ENCODE peak calls at places on chromosomes 7 and 10, in seven cellular contexts. E, O, V, Y, N, P and S are unnamed samples.
A peak's percentile ranks its signal among the peaks of the same experiment; 100 is the strongest.

GRCh38 chr7:81816312-81816711 is 46.5 kb upstream of the HGF start:
- DNase-seq in E (peak; percentile 11), O (no peak), V (no peak), Y (no peak), N (no peak), P (no peak), S (no peak)

GRCh38 chr10:12579954-12580858 is 230.9 kb downstream of the CAMK1D start:
- DNase-seq in E (peak; percentile 16), O (peak; percentile 18), V (peak; percentile 33), Y (no peak), N (no peak), P (no peak), S (no peak)

GRCh38 chr10:130037169-130037661 is 73.1 kb upstream of the EBF3 start:
- DNase-seq in E (no peak), O (no peak), V (no peak), Y (no peak), N (no peak), P (no peak), S (no peak)

GRCh38 chr10:121662945-121663917 is 65.0 kb upstream of the FGFR2 start:
- DNase-seq in E (no peak), O (peak; percentile 21), V (no peak), Y (no peak), N (no peak), P (no peak), S (no peak)

GRCh38 chr7:115840702-115841101 is 189.9 kb downstream of the TFEC start:
- DNase-seq in E (no peak), O (no peak), V (no peak), Y (no peak), N (no peak), P (no peak), S (no peak)

GRCh38 chr10:130244928-130245495 is 108.8 kb downstream of the GLRX3 start:
- DNase-seq in E (no peak), O (no peak), V (no peak), Y (no peak), N (no peak), P (no peak), S (no peak)

GRCh38 chr10:78852856-78853255 is 215.9 kb upstream of the ZMIZ1 start:
- DNase-seq in E (peak; percentile 32), O (peak; percentile 19), V (no peak), Y (no peak), N (no peak), P (no peak), S (no peak)

GRCh38 chr10:11746883-11747539 is 4.8 kb downstream of the ECHDC3 start:
- DNase-seq in E (no peak), O (no peak), V (no peak), Y (no peak), N (no peak), P (no peak), S (no peak)

GRCh38 chr7:8197994-8198698 is 63.8 kb downstream of the ICA1 start:
- DNase-seq in E (no peak), O (no peak), V (no peak), Y (no peak), N (no peak), P (no peak), S (no peak)

GRCh38 chr7:139095194-139095659 is 14.3 kb downstream of the ZC3HAV1 start:
- DNase-seq in E (no peak), O (no peak), V (no peak), Y (no peak), N (no peak), P (no peak), S (no peak)

GRCh38 chr7:156020566-156020965 is 208.3 kb upstream of the SHH start:
- DNase-seq in E (no peak), O (no peak), V (no peak), Y (no peak), N (no peak), P (no peak), S (no peak)

GRCh38 chr10:76626406-76626805 is 1011.2 kb downstream of the KCNMA1 start:
- DNase-seq in E (no peak), O (no peak), V (peak; percentile 64), Y (no peak), N (no peak), P (no peak), S (no peak)

GRCh38 chr7:93156884-93157283 is 8.7 kb upstream of the SAMD9L start:
- DNase-seq in E (no peak), O (no peak), V (no peak), Y (no peak), N (no peak), P (no peak), S (no peak)

GRCh38 chr7:132202541-132202940 is 373.7 kb downstream of the PLXNA4 start:
- DNase-seq in E (no peak), O (no peak), V (no peak), Y (no peak), N (no peak), P (no peak), S (no peak)

GRCh38 chr10:46556515-46557318 is at the start of gene GPRIN2:
- DNase-seq in E (no peak), O (peak; percentile 28), V (peak; percentile 29), Y (peak; percentile 4), N (peak; percentile 12), P (no peak), S (no peak)

GRCh38 chr7:28623863-28624262 is 211.5 kb downstream of the CREB5 start:
- DNase-seq in E (peak; percentile 14), O (no peak), V (no peak), Y (no peak), N (no peak), P (no peak), S (no peak)

GRCh38 chr7:155995183-155995612 is 182.9 kb upstream of the SHH start:
- DNase-seq in E (no peak), O (no peak), V (no peak), Y (no peak), N (no peak), P (no peak), S (no peak)

GRCh38 chr7:156942708-156943090 is 6.8 kb upstream of the NOM1 start:
- DNase-seq in E (no peak), O (no peak), V (no peak), Y (no peak), N (no peak), P (no peak), S (no peak)

GRCh38 chr7:46226860-46227259 is 305.8 kb upstream of the IGFBP3 start:
- DNase-seq in E (peak; percentile 14), O (no peak), V (no peak), Y (no peak), N (no peak), P (no peak), S (no peak)

GRCh38 chr7:54544356-54545240 is 2.4 kb downstream of the VSTM2A start:
- DNase-seq in E (no peak), O (no peak), V (no peak), Y (no peak), N (no peak), P (no peak), S (no peak)

GRCh38 chr10:87505366-87506113 is 847 bp downstream of the MINPP1 start:
- DNase-seq in E (peak; percentile 59), O (peak; percentile 65), V (no peak), Y (no peak), N (no peak), P (no peak), S (no peak)

GRCh38 chr10:102514487-102515311 is 10.9 kb downstream of the SUFU start:
- DNase-seq in E (no peak), O (no peak), V (no peak), Y (no peak), N (no peak), P (no peak), S (no peak)

GRCh38 chr10:8138471-8138870 is 84.0 kb downstream of the GATA3 start:
- DNase-seq in E (peak; percentile 4), O (no peak), V (no peak), Y (no peak), N (no peak), P (peak; percentile 54), S (no peak)

GRCh38 chr7:15604166-15604565 is 42.4 kb upstream of the AGMO start:
- DNase-seq in E (no peak), O (no peak), V (no peak), Y (no peak), N (no peak), P (no peak), S (no peak)

GRCh38 chr7:108004220-108005142 is 1.5 kb upstream of the LAMB1 start:
- DNase-seq in E (peak; percentile 61), O (peak; percentile 81), V (no peak), Y (no peak), N (no peak), P (peak; percentile 73), S (no peak)

GRCh38 chr10:74437822-74438221 is 286.8 kb downstream of the ADK start:
- DNase-seq in E (peak; percentile 61), O (peak; percentile 12), V (no peak), Y (no peak), N (no peak), P (no peak), S (no peak)

GRCh38 chr10:127935115-127935561 is 28.2 kb downstream of the PTPRE start:
- DNase-seq in E (peak; percentile 79), O (no peak), V (no peak), Y (no peak), N (no peak), P (no peak), S (no peak)

GRCh38 chr7:145909956-145910611 is 206.5 kb upstream of the CNTNAP2 start:
- DNase-seq in E (peak; percentile 13), O (no peak), V (no peak), Y (no peak), N (no peak), P (no peak), S (no peak)
- H3K4me3 ChIP-seq in E (no peak overlapping the region), O (no peak overlapping the region), V (no peak overlapping the region), Y (no peak overlapping the region), N (no peak overlapping the region), P (no peak overlapping the region), S (no peak overlapping the region)

DNA sequence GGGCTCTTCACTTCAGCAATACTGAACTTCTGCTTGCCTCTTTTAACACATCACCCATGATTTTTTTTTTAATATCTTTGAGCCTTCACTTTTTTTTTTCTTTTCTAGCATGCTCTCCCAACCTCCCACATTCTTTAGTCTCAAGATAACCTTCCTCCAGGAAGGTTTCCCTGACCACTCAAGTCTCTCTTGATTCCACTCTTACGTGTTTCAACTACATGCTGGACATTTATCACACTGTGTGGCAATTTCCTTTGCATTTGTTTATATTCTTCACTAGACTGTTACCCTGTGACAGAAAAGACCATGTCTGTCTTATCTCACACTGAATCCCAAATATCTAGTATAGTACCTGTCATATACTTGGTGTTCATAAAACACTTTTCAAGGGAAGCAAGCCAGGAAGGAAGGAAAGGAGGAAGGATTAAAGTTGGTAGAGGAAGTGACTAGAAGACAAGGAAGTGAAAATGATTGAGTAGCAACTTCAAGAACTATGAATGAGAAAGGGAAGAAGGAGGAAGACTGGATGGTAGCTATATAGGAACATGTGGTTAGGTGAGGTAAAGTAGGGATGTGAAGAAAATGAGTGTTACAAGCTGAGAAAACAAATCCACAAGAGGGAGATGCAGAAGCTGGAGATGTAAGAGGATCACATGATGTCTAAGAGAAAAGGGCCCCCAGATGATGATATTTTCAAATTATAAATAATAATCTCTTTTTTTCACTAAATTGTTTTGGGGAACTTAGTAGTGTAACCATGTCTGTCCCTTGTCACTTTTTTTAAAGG is 40.4 kb downstream of the IFIT5 start:
- DNase-seq in E (no peak), O (no peak), V (no peak), Y (no peak), N (no peak), P (no peak), S (no peak)
- TF ChIP-seq CTCF in E (no peak), O (no peak), V (no peak), Y (no peak), N (no peak), P (no peak), S (no peak)

GRCh38 chr7:4738711-4739527 is 36.5 kb upstream of the AP5Z1 start:
- DNase-seq in E (peak; percentile 94), O (peak; percentile 91), V (peak; percentile 73), Y (peak; percentile 33), N (no peak), P (peak; percentile 85), S (no peak)
- H3K4me3 ChIP-seq in E (no peak overlapping the region), O (peak overlapping the region; percentile 23), V (peak overlapping the region; percentile 29), Y (peak overlapping the region; percentile 56), N (no peak overlapping the region), P (peak overlapping the region; percentile 14), S (no peak overlapping the region)

GRCh38 chr10:118594392-118595063 is 920 bp downstream of the PRLHR start:
- DNase-seq in E (peak; percentile 55), O (peak; percentile 53), V (peak; percentile 30), Y (no peak), N (no peak), P (no peak), S (no peak)
- TF ChIP-seq CTCF in E (peak; percentile 32), O (no peak), V (no peak), Y (no peak), N (peak; percentile 26), P (peak; percentile 49), S (peak; percentile 34)